ENCODE peak calls at places on chromosomes 5 and 9, in six cellular contexts. N is WERI-Rb-1, J is MG63, G is pancreas, H is Caco-2, L is tibial artery. T is an unnamed sample.

GRCh38 chr9:137433349-137433915 is 7.7 kb downstream of the ENTPD8 start:
- DNase-seq in N (no peak), H (no peak), G (no peak), J (no peak), L (no peak), T (no peak)

GRCh38 chr9:127223810-127224177 is 40.8 kb upstream of the GARNL3 start:
- DNase-seq in H (no peak), J (no peak), G (no peak), L (peak; percentile 73), N (no peak), T (no peak)

GRCh38 chr5:107875834-107876233 is 205.1 kb upstream of the EFNA5 start:
- DNase-seq in G (no peak), N (peak; percentile 59), H (no peak), J (no peak), L (no peak), T (no peak)

GRCh38 chr5:141778211-141778610 is 96.2 kb upstream of the ARAP3 start:
- DNase-seq in L (no peak), N (no peak), H (no peak), G (no peak), J (peak; percentile 81), T (no peak)

GRCh38 chr5:12662545-12663314 is 758.5 kb upstream of the CTNND2 start:
- DNase-seq in G (no peak), J (no peak), H (no peak), N (no peak), L (no peak), T (no peak)

GRCh38 chr5:134086943-134087305 is 27.6 kb upstream of the TCF7 start:
- DNase-seq in J (no peak), L (no peak), G (no peak), N (no peak), H (no peak), T (no peak)

GRCh38 chr5:38237681-38238080 is 20.7 kb upstream of the EGFLAM start:
- DNase-seq in L (no peak), N (no peak), G (no peak), H (no peak), J (no peak), T (no peak)

GRCh38 chr5:140222416-140222815 is 47.4 kb downstream of the CYSTM1 start:
- DNase-seq in G (no peak), J (no peak), N (no peak), L (no peak), H (no peak), T (no peak)

GRCh38 chr5:67693956-67694564 is 497.5 kb upstream of the CD180 start:
- DNase-seq in N (no peak), G (peak; percentile 17), J (no peak), H (no peak), L (peak; percentile 96), T (peak; percentile 42)

GRCh38 chr9:109781541-109782197 is 1.7 kb downstream of the PALM2AKAP2 start:
- DNase-seq in J (no peak), H (no peak), G (no peak), L (peak; percentile 73), N (no peak), T (no peak)

GRCh38 chr9:118038713-118039112 is 334.5 kb downstream of the TLR4 start:
- DNase-seq in H (no peak), L (no peak), N (peak; percentile 16), J (no peak), G (no peak), T (no peak)
- H3K4me3 ChIP-seq in H (no peak overlapping the region), L (no peak overlapping the region), N (no peak overlapping the region), J (no peak overlapping the region), G (no peak overlapping the region), T (no peak overlapping the region)

DNA sequence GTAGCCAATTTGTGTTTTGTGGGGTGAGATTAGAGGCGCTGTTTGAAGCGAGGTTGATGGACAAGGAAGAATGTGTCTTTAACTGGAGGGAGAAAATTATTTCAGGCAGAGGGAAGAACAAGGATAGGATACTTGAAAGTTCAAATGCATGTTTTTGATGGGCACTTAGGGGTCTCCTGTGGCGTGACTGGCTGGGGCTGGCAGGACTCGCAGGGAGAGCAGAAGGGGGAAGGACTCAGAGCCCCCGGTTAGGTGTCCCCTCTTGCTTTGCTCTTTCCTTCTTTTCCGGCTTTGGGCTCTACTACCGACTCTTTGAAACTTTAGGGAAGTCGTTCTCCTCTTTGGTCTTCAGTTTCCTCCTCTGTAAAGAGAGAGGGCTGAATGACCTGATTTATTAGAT is 12.1 kb downstream of the GRAMD2B start:
- DNase-seq in J (no peak), H (no peak), L (no peak), G (no peak), N (no peak), T (no peak)
- H3K36me3 ChIP-seq in J (peaks cover 2% of the 10 kb centered on the region), H (no peaks in the 10 kb centered on the region), L (peaks cover 31% of the 10 kb centered on the region), G (no peaks in the 10 kb centered on the region), N (no peaks in the 10 kb centered on the region), T (peaks cover 5% of the 10 kb centered on the region)

GRCh38 chr5:180068519-180069090 is 3.0 kb downstream of the RNF130 start:
- DNase-seq in L (no peak), J (no peak), H (no peak), G (no peak), N (no peak), T (no peak)

GRCh38 chr5:180071418-180072255 is at the start of gene RNF130:
- DNase-seq in J (peak; percentile 97), L (peak; percentile 97), G (peak; percentile 95), H (peak; percentile 91), N (peak; percentile 84), T (peak; percentile 43)

GRCh38 chr5:180070726-180071417 is 687 bp downstream of the RNF130 start:
- DNase-seq in L (peak; percentile 71), N (no peak), G (no peak), H (no peak), J (peak; percentile 58), T (no peak)

GRCh38 chr5:180067986-180068385 is 3.6 kb downstream of the RNF130 start:
- DNase-seq in G (no peak), L (no peak), N (no peak), H (no peak), J (no peak), T (no peak)

DNA sequence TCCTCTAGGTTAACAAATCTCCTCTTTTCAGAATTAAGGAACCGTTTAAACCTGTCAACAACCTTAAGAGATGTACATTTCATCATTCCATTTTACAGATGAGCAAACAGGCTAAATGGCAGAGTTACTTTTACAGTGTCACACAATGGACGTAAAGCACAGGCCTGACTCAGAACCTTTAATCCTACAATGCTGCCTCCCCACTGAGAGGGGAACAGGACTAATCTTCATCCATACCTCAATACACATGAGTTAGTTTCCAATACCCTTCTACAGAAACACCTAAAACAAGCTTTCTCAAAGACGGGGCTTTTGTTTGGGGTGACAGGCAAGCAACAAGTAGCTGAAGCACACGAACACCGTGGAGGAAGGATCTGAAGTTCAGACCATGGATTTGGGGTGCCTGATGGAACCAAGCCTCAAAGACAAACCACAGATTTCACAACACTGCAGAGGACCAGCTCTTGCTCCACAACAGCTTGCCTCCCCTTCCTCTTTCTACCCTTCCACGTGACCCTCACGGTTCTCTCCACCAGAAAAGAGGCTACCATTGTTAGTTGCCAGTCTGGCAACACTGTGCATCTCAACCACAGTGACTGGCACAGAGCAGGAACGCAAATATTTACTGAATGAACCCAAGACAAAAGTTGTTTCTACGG is 1.8 kb downstream of the RNF130 start:
- DNase-seq in G (no peak), H (no peak), J (peak; percentile 26), L (no peak), N (peak; percentile 23), T (no peak)
- H3K4me3 ChIP-seq in G (peak overlapping the region; percentile 83), H (peak overlapping the region; percentile 95), J (peak overlapping the region; percentile 70), L (peak overlapping the region; percentile 97), N (peak overlapping the region; percentile 79), T (no peak overlapping the region)

DNA sequence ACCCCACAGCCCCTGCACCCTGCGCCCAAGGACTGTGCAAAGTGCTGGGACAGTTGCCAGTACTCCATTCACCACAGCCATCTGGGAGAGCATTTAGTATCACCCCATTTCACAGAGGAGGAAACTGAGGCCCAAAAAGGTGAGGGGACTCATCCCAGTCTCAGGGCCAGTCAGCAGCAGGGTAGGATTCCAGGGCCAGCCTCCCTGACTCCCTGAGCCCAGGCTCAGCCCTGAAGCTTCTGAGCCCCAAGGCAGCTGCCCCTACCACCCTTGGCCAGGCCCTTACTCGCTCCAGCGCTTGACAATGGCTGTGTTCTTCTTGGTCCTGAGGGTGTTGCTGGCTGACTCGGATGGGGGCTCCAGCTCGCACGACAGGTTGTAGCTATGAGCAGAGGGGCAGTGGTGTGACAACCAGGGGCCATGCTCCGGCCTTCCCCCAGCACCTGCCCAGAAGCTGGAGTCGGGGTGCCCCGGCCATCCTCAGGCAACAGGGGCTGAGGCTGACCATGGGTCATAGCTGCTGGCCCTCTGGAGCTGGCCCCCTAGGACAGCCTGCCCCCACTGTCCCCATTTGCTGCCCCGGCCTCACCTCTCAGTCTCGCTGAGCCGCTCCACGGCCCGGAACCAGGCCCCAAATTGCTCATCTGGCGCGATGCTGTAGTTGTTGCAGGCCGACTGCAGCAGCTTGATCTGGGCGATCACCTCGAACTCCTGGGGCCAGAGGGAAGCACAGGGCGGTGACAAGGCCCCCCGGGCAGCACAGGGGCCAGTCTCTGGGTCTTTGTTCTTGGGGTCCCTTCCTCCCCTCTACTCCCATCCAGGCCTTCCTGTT is 18.6 kb downstream of the RALGDS start:
- DNase-seq in J (no peak), N (no peak), L (peak; percentile 59), H (no peak), G (no peak), T (no peak)
- H3K36me3 ChIP-seq in J (peaks cover 73% of the 10 kb centered on the region), N (peaks cover 97% of the 10 kb centered on the region), L (peaks cover 100% of the 10 kb centered on the region), H (peaks cover 5% of the 10 kb centered on the region), G (peaks cover 81% of the 10 kb centered on the region), T (peaks cover 50% of the 10 kb centered on the region)

T was measured in BJ.